ENCODE peak calls at places on chromosome 11, in five cellular contexts. N is AG04450; R is tibial nerve; Y is T-helper 2 cell; C is activated CD4-positive, alpha-beta T cell treated with anti-CD3 and anti-CD28 coated beads, Interleukin-2, amount 10 ng/mL, durations not matched to agents 7 days and 5 days. D is an unnamed sample.
A peak's percentile ranks its signal among the peaks of the same experiment; 100 is the strongest.

GRCh38 chr11:114218508-114218907 is 77.7 kb upstream of the NNMT start:
- DNase-seq in N (no peak), R (no peak), Y (no peak), C (no peak), D (no peak)

GRCh38 chr11:59574467-59574866 is 41.1 kb downstream of the OSBP start:
- DNase-seq in N (no peak), R (no peak), Y (no peak), C (no peak), D (no peak)

GRCh38 chr11:1236316-1237127 is 13.7 kb downstream of the MUC5B start:
- DNase-seq in N (no peak), R (no peak), Y (no peak), C (no peak), D (no peak)

GRCh38 chr11:94139421-94139820 is 10.8 kb downstream of the PANX1 start:
- DNase-seq in N (no peak), R (no peak), Y (no peak), C (no peak), D (no peak)

GRCh38 chr11:32940865-32941264 is 48.3 kb downstream of the QSER1 start:
- DNase-seq in N (no peak), R (no peak), Y (no peak), C (no peak), D (no peak)

GRCh38 chr11:57290288-57290687 is 34.5 kb downstream of the TNKS1BP1 start:
- DNase-seq in N (no peak), R (no peak), Y (no peak), C (no peak), D (no peak)

GRCh38 chr11:59918987-59919589 is 19.1 kb upstream of the OOSP1 start:
- DNase-seq in N (no peak), R (peak; percentile 38), Y (no peak), C (peak; percentile 32), D (peak; percentile 35)

GRCh38 chr11:47253660-47254059 is 4.1 kb upstream of the NR1H3 start:
- DNase-seq in N (no peak), R (no peak), Y (no peak), C (no peak), D (no peak)

D was measured in WTC11.